ENCODE peak calls at places on chromosomes 16 and 17, in eight cellular contexts. A is nephron progenitor cell; S is cardiac fibroblast; L is colonic mucosa; U is foreskin fibroblast; C is mucosa of descending colon; D is activated CD8-positive, alpha-beta T cell treated with anti-CD3 and anti-CD28 coated beads for 36 hours; V is left ventricle myocardium inferior. Z is an unnamed sample.

GRCh38 chr16:25210758-25211157 is 6.0 kb upstream of the AQP8 start:
- DNase-seq in V (no peak), D (peak; percentile 59), S (peak; percentile 66), L (no peak), U (peak; percentile 38), C (no peak), A (no peak), Z (no peak)

GRCh38 chr16:20865420-20866126 is 34.6 kb downstream of the DCUN1D3 start:
- DNase-seq in U (no peak), A (no peak), C (no peak), S (peak; percentile 75), L (no peak), V (no peak), D (peak; percentile 10), Z (no peak)

GRCh38 chr17:80455328-80455710 is 21.1 kb downstream of the NPTX1 start:
- DNase-seq in S (no peak), C (no peak), V (no peak), A (peak; percentile 70), D (peak; percentile 56), L (no peak), U (peak; percentile 29), Z (no peak)

GRCh38 chr17:3557768-3558583 is at the start of gene TRPV3:
- DNase-seq in A (no peak), S (no peak), D (peak; percentile 68), C (peak; percentile 90), V (no peak), L (peak; percentile 87), U (no peak), Z (peak; percentile 80)

GRCh38 chr17:82271401-82271800 is 2.1 kb downstream of the CSNK1D start:
- DNase-seq in U (no peak), S (no peak), L (no peak), V (no peak), A (no peak), C (no peak), D (no peak), Z (no peak)

GRCh38 chr17:77613627-77614026 is 344.9 kb upstream of the TNRC6C start:
- DNase-seq in U (no peak), L (no peak), D (no peak), V (no peak), S (no peak), A (no peak), C (no peak), Z (no peak)

GRCh38 chr16:1871974-1872635 is at the start of gene MEIOB:
- DNase-seq in D (peak; percentile 53), A (peak; percentile 70), L (peak; percentile 63), C (no peak), V (no peak), S (peak; percentile 15), U (no peak), Z (peak; percentile 59)

GRCh38 chr17:1957037-1957436 is 68.1 kb downstream of the RTN4RL1 start:
- DNase-seq in L (no peak), A (no peak), S (peak; percentile 14), D (no peak), U (no peak), C (no peak), V (no peak), Z (no peak)

GRCh38 chr16:68599586-68599985 is 45.5 kb upstream of the CDH3 start:
- DNase-seq in S (no peak), L (no peak), V (no peak), C (no peak), D (no peak), U (no peak), A (no peak), Z (no peak)

GRCh38 chr17:17526369-17526768 is 30.2 kb upstream of the RASD1 start:
- DNase-seq in U (no peak), D (no peak), V (peak; percentile 70), C (peak; percentile 49), A (no peak), S (no peak), L (no peak), Z (no peak)

GRCh38 chr17:3020381-3020780 is 43.0 kb downstream of the OR1D5 start:
- DNase-seq in V (no peak), C (no peak), S (no peak), A (no peak), L (no peak), U (no peak), D (no peak), Z (peak; percentile 25)

GRCh38 chr17:17146791-17147406 is 59.2 kb downstream of the PLD6 start:
- DNase-seq in D (peak; percentile 46), V (no peak), L (no peak), S (no peak), U (no peak), A (no peak), C (no peak), Z (no peak)

GRCh38 chr16:50474138-50474537 is 74.1 kb upstream of the NKD1 start:
- DNase-seq in U (no peak), S (no peak), C (no peak), D (peak; percentile 50), A (no peak), V (no peak), L (no peak), Z (no peak)

GRCh38 chr17:20009302-20010098 is at the start of gene SPECC1:
- DNase-seq in U (no peak), L (peak; percentile 80), A (peak; percentile 93), V (peak; percentile 84), C (peak; percentile 85), D (peak; percentile 86), S (peak; percentile 55), Z (peak; percentile 93)

GRCh38 chr16:69566437-69567030 is 768 bp downstream of the NFAT5 start:
- DNase-seq in D (peak; percentile 49), L (peak; percentile 73), S (peak; percentile 76), V (peak; percentile 64), U (peak; percentile 59), A (peak; percentile 61), C (peak; percentile 72), Z (peak; percentile 72)

GRCh38 chr16:678858-679807 is 1.1 kb upstream of the STUB1 start:
- DNase-seq in L (peak; percentile 80), D (peak; percentile 61), V (peak; percentile 76), C (peak; percentile 89), S (peak; percentile 36), A (peak; percentile 74), U (no peak), Z (peak; percentile 79)

GRCh38 chr16:8818499-8819270 is 21.0 kb downstream of the PMM2 start:
- DNase-seq in U (no peak), S (no peak), V (no peak), D (no peak), L (no peak), C (no peak), A (no peak), Z (no peak)

GRCh38 chr17:63950940-63951907 is 19.1 kb upstream of the CD79B start:
- DNase-seq in D (peak; percentile 63), V (no peak), L (peak; percentile 68), S (no peak), U (no peak), C (peak; percentile 57), A (no peak), Z (peak; percentile 85)
- TF ChIP-seq CTCF in D (peak; percentile 36), V (peak; percentile 28), L (peak; percentile 51), S (no peak), U (no peak), C (peak; percentile 66), A (peak; percentile 40), Z (peak; percentile 47)

DNA sequence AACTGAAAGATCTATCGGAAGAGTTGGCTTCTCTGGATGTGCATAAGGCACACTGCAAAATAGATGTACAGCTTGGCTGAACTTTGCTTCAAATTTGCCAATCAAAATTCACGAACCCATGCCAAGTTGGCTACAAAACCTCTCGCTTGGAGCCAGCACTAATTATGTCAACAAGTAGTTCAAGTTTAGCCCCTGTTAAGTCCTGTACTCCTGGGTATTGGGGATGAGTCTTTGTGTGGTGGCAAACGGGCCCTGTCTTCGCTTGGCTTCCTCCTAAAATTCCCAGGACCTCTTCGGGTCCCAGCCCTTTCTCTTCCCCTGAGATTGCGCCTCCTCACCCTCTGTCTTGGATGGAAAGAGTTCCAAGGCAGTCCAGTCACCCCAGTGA is 718.0 kb downstream of the WWOX start:
- DNase-seq in U (no peak), L (no peak), C (no peak), S (no peak), A (no peak), V (no peak), D (no peak), Z (no peak)
- TF ChIP-seq CTCF in U (no peak), L (no peak), C (no peak), S (no peak), A (no peak), V (no peak), D (no peak), Z (no peak)

GRCh38 chr17:73952498-73953205 is 250.8 kb upstream of the RPL38 start:
- DNase-seq in U (no peak), L (peak; percentile 64), C (peak; percentile 69), S (no peak), V (peak; percentile 40), D (peak; percentile 56), A (peak; percentile 84), Z (no peak)
- TF ChIP-seq CTCF in U (no peak), L (peak; percentile 15), C (peak; percentile 16), S (no peak), V (peak; percentile 57), D (peak; percentile 58), A (peak; percentile 50), Z (no peak)

DNA sequence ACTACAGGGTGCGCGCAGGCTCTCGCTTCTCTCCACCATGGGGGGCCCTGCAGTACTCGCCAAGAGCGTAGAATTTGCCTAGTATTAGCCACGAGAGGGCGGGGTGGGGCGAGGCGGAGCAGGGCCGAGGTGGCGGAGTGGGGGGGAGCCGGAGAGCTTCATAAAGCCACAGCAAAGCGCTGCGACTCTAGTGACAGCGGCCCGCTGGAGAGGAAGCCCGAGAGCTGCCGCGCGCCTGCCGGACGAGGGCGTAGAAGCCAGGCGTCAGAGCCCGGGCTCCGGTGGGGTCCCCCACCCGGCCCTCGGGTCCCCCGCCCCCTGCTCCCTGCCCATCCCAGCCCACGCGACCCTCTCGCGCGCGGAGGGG is at the start of gene TBX21:
- DNase-seq in D (peak; percentile 97), U (no peak), L (peak; percentile 59), S (peak; percentile 14), C (peak; percentile 90), A (peak; percentile 89), V (peak; percentile 57), Z (peak; percentile 74)
- TF ChIP-seq CTCF in D (peak; percentile 32), U (no peak), L (no peak), S (no peak), C (no peak), A (peak; percentile 28), V (peak; percentile 40), Z (peak; percentile 22)

Z was measured in Peyer's patch.